ENCODE peak calls at places on chromosomes 7 and 10, in nine cellular contexts. One of them, this sample, is unnamed. For H3K4me1, the result is how much of the 10 kb centered on the place peaks cover.

GRCh38 chr10:34537629-34538231 is 277.4 kb downstream of the PARD3 start:
- DNase-seq in endothelial cell of umbilical vein: no peak
- DNase-seq in body of pancreas: no peak
- DNase-seq in endodermal cell: no peak
- DNase-seq in Panc1: no peak
- DNase-seq in A549: no peak
- DNase-seq in thoracic aorta: no peak
- DNase-seq in foreskin keratinocyte: no peak
- DNase-seq in left ventricle myocardium inferior: no peak
- DNase-seq in this sample: no peak

GRCh38 chr10:108787932-108788331 is 1135.4 kb downstream of the XPNPEP1 start:
- DNase-seq in endothelial cell of umbilical vein: no peak
- DNase-seq in body of pancreas: no peak
- DNase-seq in endodermal cell: no peak
- DNase-seq in Panc1: no peak
- DNase-seq in A549: no peak
- DNase-seq in thoracic aorta: no peak
- DNase-seq in foreskin keratinocyte: no peak
- DNase-seq in left ventricle myocardium inferior: no peak
- DNase-seq in this sample: no peak

GRCh38 chr7:100942038-100942774 is 7.1 kb upstream of the MUC3A start:
- DNase-seq in endothelial cell of umbilical vein: peak
- DNase-seq in body of pancreas: no peak
- DNase-seq in endodermal cell: no peak
- DNase-seq in Panc1: peak
- DNase-seq in A549: peak
- DNase-seq in thoracic aorta: no peak
- DNase-seq in foreskin keratinocyte: no peak
- DNase-seq in left ventricle myocardium inferior: no peak
- DNase-seq in this sample: no peak

GRCh38 chr10:12241810-12242529 is 46.0 kb downstream of the CDC123 start:
- DNase-seq in endothelial cell of umbilical vein: no peak
- DNase-seq in body of pancreas: no peak
- DNase-seq in endodermal cell: no peak
- DNase-seq in Panc1: no peak
- DNase-seq in A549: no peak
- DNase-seq in thoracic aorta: no peak
- DNase-seq in foreskin keratinocyte: peak
- DNase-seq in left ventricle myocardium inferior: peak
- DNase-seq in this sample: no peak

GRCh38 chr10:84546609-84547008 is 218.2 kb downstream of the CCSER2 start:
- DNase-seq in endothelial cell of umbilical vein: no peak
- DNase-seq in body of pancreas: no peak
- DNase-seq in endodermal cell: no peak
- DNase-seq in Panc1: no peak
- DNase-seq in A549: no peak
- DNase-seq in thoracic aorta: no peak
- DNase-seq in foreskin keratinocyte: no peak
- DNase-seq in left ventricle myocardium inferior: no peak
- DNase-seq in this sample: peak

GRCh38 chr10:97498841-97499560 is at the start of gene UBTD1:
- DNase-seq in endothelial cell of umbilical vein: peak
- DNase-seq in body of pancreas: peak
- DNase-seq in endodermal cell: peak
- DNase-seq in Panc1: no peak
- DNase-seq in A549: peak
- DNase-seq in thoracic aorta: no peak
- DNase-seq in foreskin keratinocyte: no peak
- DNase-seq in left ventricle myocardium inferior: peak
- DNase-seq in this sample: peak

GRCh38 chr7:45451636-45452035 is 122.5 kb upstream of the ADCY1 start:
- DNase-seq in endothelial cell of umbilical vein: no peak
- DNase-seq in body of pancreas: no peak
- DNase-seq in endodermal cell: no peak
- DNase-seq in Panc1: no peak
- DNase-seq in A549: no peak
- DNase-seq in thoracic aorta: no peak
- DNase-seq in foreskin keratinocyte: peak
- DNase-seq in left ventricle myocardium inferior: no peak
- DNase-seq in this sample: no peak

GRCh38 chr7:111370002-111370401 is 192.3 kb downstream of the IMMP2L start:
- DNase-seq in endothelial cell of umbilical vein: no peak
- DNase-seq in body of pancreas: no peak
- DNase-seq in endodermal cell: no peak
- DNase-seq in Panc1: no peak
- DNase-seq in A549: no peak
- DNase-seq in thoracic aorta: no peak
- DNase-seq in foreskin keratinocyte: no peak
- DNase-seq in left ventricle myocardium inferior: no peak
- DNase-seq in this sample: no peak

GRCh38 chr10:22372922-22373321 is 27.6 kb downstream of the SPAG6 start:
- DNase-seq in endothelial cell of umbilical vein: no peak
- DNase-seq in body of pancreas: no peak
- DNase-seq in endodermal cell: no peak
- DNase-seq in Panc1: no peak
- DNase-seq in A549: no peak
- DNase-seq in thoracic aorta: no peak
- DNase-seq in foreskin keratinocyte: no peak
- DNase-seq in left ventricle myocardium inferior: no peak
- DNase-seq in this sample: no peak

GRCh38 chr10:49619613-49620012 is 5.8 kb downstream of the CHAT start:
- DNase-seq in endothelial cell of umbilical vein: no peak
- DNase-seq in body of pancreas: no peak
- DNase-seq in endodermal cell: peak
- DNase-seq in Panc1: no peak
- DNase-seq in A549: no peak
- DNase-seq in thoracic aorta: no peak
- DNase-seq in foreskin keratinocyte: no peak
- DNase-seq in left ventricle myocardium inferior: no peak
- DNase-seq in this sample: no peak

GRCh38 chr7:13949450-13949849 is 40.0 kb downstream of the ETV1 start:
- DNase-seq in endothelial cell of umbilical vein: no peak
- DNase-seq in body of pancreas: no peak
- DNase-seq in endodermal cell: no peak
- DNase-seq in Panc1: no peak
- DNase-seq in A549: no peak
- DNase-seq in thoracic aorta: no peak
- DNase-seq in foreskin keratinocyte: no peak
- DNase-seq in left ventricle myocardium inferior: no peak
- DNase-seq in this sample: no peak

GRCh38 chr7:20784311-20785210 is 2.1 kb downstream of the SP8 start:
- DNase-seq in endothelial cell of umbilical vein: peak
- DNase-seq in body of pancreas: no peak
- DNase-seq in endodermal cell: peak
- DNase-seq in Panc1: no peak
- DNase-seq in A549: peak
- DNase-seq in thoracic aorta: no peak
- DNase-seq in foreskin keratinocyte: no peak
- DNase-seq in left ventricle myocardium inferior: no peak
- DNase-seq in this sample: no peak

GRCh38 chr7:80288175-80289122 is 153.8 kb downstream of the GNAI1 start:
- DNase-seq in endothelial cell of umbilical vein: no peak
- DNase-seq in body of pancreas: no peak
- DNase-seq in endodermal cell: peak
- DNase-seq in Panc1: no peak
- DNase-seq in A549: peak
- DNase-seq in thoracic aorta: no peak
- DNase-seq in foreskin keratinocyte: no peak
- DNase-seq in left ventricle myocardium inferior: no peak
- DNase-seq in this sample: no peak
- TF ChIP-seq CTCF in endothelial cell of umbilical vein: peak
- TF ChIP-seq CTCF in body of pancreas: no peak
- TF ChIP-seq CTCF in endodermal cell: peak
- TF ChIP-seq CTCF in Panc1: peak
- TF ChIP-seq CTCF in A549: peak
- TF ChIP-seq CTCF in thoracic aorta: no peak
- TF ChIP-seq CTCF in foreskin keratinocyte: peak
- TF ChIP-seq CTCF in left ventricle myocardium inferior: peak
- TF ChIP-seq CTCF in this sample: peak

DNA sequence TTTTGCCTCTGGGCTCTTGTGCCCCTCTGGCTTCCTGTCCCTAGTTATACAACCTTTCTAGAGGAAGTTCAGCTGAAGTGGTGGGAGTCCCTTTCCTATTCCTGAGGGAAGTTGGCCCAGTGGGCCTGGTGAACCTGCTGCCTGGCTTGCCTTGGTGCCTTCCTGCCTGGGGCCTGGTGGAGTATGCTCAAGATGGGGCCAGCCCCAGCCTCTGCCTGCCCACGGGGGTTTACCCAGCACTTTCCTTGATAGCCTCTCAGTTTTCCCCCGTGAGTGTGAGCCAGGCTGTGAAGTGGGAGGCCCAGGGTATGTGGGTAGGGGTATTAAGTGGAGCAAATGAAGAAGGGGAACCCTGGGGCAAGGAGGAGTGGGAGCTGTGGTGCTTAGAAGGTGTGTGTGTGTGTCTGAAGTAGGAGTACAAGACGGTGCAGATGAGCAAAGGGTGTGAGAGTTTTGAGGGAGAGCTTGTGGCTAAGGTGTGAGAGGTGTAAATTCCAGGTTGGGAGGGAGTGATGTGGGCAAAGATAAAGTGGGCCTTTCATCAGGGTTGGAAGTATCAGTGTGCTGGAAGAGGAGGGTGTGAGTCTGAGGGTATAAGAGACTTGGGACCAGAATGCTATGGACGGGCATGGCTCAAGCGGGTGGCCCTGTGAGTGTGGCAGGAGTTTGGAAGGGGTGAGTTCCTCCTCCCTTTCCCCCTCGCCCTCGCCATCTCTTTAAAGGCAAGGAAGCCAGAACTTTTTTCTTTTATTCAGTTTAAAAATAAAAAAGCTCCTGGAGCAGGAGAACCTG is 10.9 kb upstream of the PAX2 start:
- DNase-seq in endothelial cell of umbilical vein: no peak
- DNase-seq in body of pancreas: no peak
- DNase-seq in endodermal cell: peak
- DNase-seq in Panc1: no peak
- DNase-seq in A549: no peak
- DNase-seq in thoracic aorta: no peak
- DNase-seq in foreskin keratinocyte: no peak
- DNase-seq in left ventricle myocardium inferior: no peak
- DNase-seq in this sample: no peak
- H3K27ac ChIP-seq in endothelial cell of umbilical vein: no peak
- H3K27ac ChIP-seq in body of pancreas: no peak
- H3K27ac ChIP-seq in endodermal cell: no peak
- H3K27ac ChIP-seq in Panc1: peak
- H3K27ac ChIP-seq in A549: peak
- H3K27ac ChIP-seq in thoracic aorta: no peak
- H3K27ac ChIP-seq in foreskin keratinocyte: no peak
- H3K27ac ChIP-seq in left ventricle myocardium inferior: no peak
- H3K27ac ChIP-seq in this sample: no peak

DNA sequence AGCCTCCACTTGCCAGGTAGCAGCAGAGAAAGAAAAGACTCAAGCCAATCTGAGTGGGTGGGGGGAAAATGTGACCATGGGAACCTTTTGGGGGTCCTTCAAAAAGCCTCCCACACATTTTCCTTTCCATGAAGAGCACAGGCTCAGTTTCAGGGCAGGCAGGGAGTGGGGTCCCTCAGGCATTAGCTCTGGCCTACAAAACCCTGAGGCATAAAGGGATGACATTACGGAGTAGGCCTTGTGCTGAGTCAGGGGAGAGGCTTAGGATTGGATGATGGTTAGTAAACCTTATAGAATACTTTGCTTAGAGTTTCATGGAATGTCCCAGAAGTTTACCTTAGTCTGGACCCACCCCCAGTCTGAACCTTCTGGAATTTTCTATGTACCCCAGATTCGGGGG is 3.5 kb downstream of the DNAJC30 start:
- DNase-seq in endothelial cell of umbilical vein: no peak
- DNase-seq in body of pancreas: no peak
- DNase-seq in endodermal cell: no peak
- DNase-seq in Panc1: no peak
- DNase-seq in A549: no peak
- DNase-seq in thoracic aorta: no peak
- DNase-seq in foreskin keratinocyte: no peak
- DNase-seq in left ventricle myocardium inferior: no peak
- DNase-seq in this sample: no peak
- H3K4me1 ChIP-seq in endothelial cell of umbilical vein: under half
- H3K4me1 ChIP-seq in body of pancreas: under half
- H3K4me1 ChIP-seq in endodermal cell: under half
- H3K4me1 ChIP-seq in Panc1: under half
- H3K4me1 ChIP-seq in A549: under half
- H3K4me1 ChIP-seq in thoracic aorta: under half
- H3K4me1 ChIP-seq in foreskin keratinocyte: under half
- H3K4me1 ChIP-seq in left ventricle myocardium inferior: half or more
- H3K4me1 ChIP-seq in this sample: under half

GRCh38 chr7:138785587-138786437 is 12.0 kb upstream of the TMEM213 start:
- DNase-seq in endothelial cell of umbilical vein: no peak
- DNase-seq in body of pancreas: no peak
- DNase-seq in endodermal cell: no peak
- DNase-seq in Panc1: no peak
- DNase-seq in A549: peak
- DNase-seq in thoracic aorta: no peak
- DNase-seq in foreskin keratinocyte: peak
- DNase-seq in left ventricle myocardium inferior: no peak
- DNase-seq in this sample: no peak
- TF ChIP-seq CTCF in endothelial cell of umbilical vein: no peak
- TF ChIP-seq CTCF in body of pancreas: no peak
- TF ChIP-seq CTCF in endodermal cell: no peak
- TF ChIP-seq CTCF in Panc1: no peak
- TF ChIP-seq CTCF in A549: no peak
- TF ChIP-seq CTCF in thoracic aorta: no peak
- TF ChIP-seq CTCF in foreskin keratinocyte: no peak
- TF ChIP-seq CTCF in left ventricle myocardium inferior: no peak
- TF ChIP-seq CTCF in this sample: no peak

DNA sequence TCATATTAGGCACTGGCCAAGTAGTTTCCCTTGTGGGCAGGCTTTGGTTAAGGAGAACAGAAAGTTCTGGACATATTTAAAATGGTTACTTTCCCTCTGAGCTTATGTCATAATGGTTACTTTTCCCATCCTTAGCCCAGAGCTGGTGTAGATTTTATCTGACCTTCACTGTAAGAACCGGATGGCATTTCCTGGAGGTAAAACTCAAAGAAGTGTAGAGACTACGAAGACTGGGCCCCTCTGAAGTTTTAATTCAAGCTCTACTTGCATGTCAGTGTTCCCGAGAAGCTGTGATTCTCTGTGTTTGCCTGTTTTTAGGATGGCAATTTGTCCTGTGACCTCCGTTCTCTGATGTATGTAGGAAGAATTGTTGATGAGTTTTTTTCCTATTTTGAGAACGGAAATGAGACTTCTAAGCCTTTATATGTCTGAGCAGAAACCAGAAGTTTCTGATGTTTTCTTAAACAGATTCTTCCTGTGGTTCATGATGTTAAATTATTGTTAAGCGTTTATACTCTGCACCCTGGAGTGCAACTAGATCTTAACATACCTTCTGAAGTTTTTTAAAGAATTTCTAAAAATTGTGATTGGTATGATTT is 94.2 kb downstream of the CDCA7L start:
- DNase-seq in endothelial cell of umbilical vein: peak
- DNase-seq in body of pancreas: no peak
- DNase-seq in endodermal cell: no peak
- DNase-seq in Panc1: no peak
- DNase-seq in A549: no peak
- DNase-seq in thoracic aorta: no peak
- DNase-seq in foreskin keratinocyte: no peak
- DNase-seq in left ventricle myocardium inferior: no peak
- DNase-seq in this sample: no peak
- H3K27ac ChIP-seq in endothelial cell of umbilical vein: peak
- H3K27ac ChIP-seq in body of pancreas: no peak
- H3K27ac ChIP-seq in endodermal cell: no peak
- H3K27ac ChIP-seq in Panc1: no peak
- H3K27ac ChIP-seq in A549: no peak
- H3K27ac ChIP-seq in thoracic aorta: no peak
- H3K27ac ChIP-seq in foreskin keratinocyte: no peak
- H3K27ac ChIP-seq in left ventricle myocardium inferior: no peak
- H3K27ac ChIP-seq in this sample: peak

This sample was measured in lower lobe of right lung.